ENCODE peak calls at places on chromosome 19, in nine cellular contexts. S is GM18507; D is HT-29; G is germinal center; P is mesothelial cell of epicardium; I is aorta; R is NCI-H1417; C is effector memory CD4-positive, alpha-beta T cell; F is activated T-cell treated with anti-CD3 and anti-CD28 coated beads for 1 hour. Z is an unnamed sample.

GRCh38 chr19:34351382-34351802 is 13.6 kb upstream of the GPI start:
- DNase-seq in P (no peak), G (no peak), R (no peak), F (no peak), D (peak), C (peak), I (no peak), S (no peak), Z (no peak)

GRCh38 chr19:46368116-46368515 is 21.2 kb downstream of the PPP5C start:
- DNase-seq in C (no peak), G (no peak), I (peak), F (no peak), S (no peak), R (peak), D (no peak), P (no peak), Z (no peak)

GRCh38 chr19:47024502-47024901 is 4.9 kb downstream of the NPAS1 start:
- DNase-seq in I (no peak), S (no peak), D (no peak), G (no peak), F (no peak), C (no peak), P (no peak), R (no peak), Z (no peak)

GRCh38 chr19:38394488-38394887 is 6.0 kb downstream of the SPRED3 start:
- DNase-seq in P (no peak), R (peak), I (no peak), D (no peak), F (peak), C (peak), S (no peak), G (peak), Z (no peak)

GRCh38 chr19:29660835-29661234 is 4.4 kb upstream of the PLEKHF1 start:
- DNase-seq in I (peak), P (no peak), C (no peak), G (no peak), S (no peak), F (no peak), D (no peak), R (no peak), Z (no peak)

GRCh38 chr19:18660051-18660910 is 23.2 kb upstream of the CRTC1 start:
- DNase-seq in G (no peak), I (peak), P (no peak), S (no peak), F (no peak), D (no peak), C (no peak), R (no peak), Z (no peak)

GRCh38 chr19:32223595-32224370 is 121.6 kb upstream of the ZNF507 start:
- DNase-seq in S (no peak), G (no peak), R (no peak), C (no peak), I (no peak), D (no peak), P (no peak), F (no peak), Z (no peak)

GRCh38 chr19:18939922-18940775 is 868 bp downstream of the HOMER3 start:
- DNase-seq in F (no peak), I (peak), C (no peak), P (no peak), D (no peak), G (no peak), R (no peak), S (no peak), Z (no peak)

GRCh38 chr19:45884682-45885555 is 1.0 kb downstream of the IRF2BP1 start:
- DNase-seq in R (no peak), G (no peak), F (no peak), D (no peak), I (no peak), P (no peak), C (no peak), S (no peak), Z (no peak)

GRCh38 chr19:14318873-14319272 is 62.4 kb upstream of the ADGRE5 start:
- DNase-seq in G (no peak), D (no peak), S (no peak), F (no peak), P (no peak), R (no peak), I (no peak), C (no peak), Z (peak)

GRCh38 chr19:8373867-8374813 is 10.2 kb downstream of the ANGPTL4 start:
- DNase-seq in G (no peak), R (no peak), D (no peak), S (no peak), P (no peak), F (no peak), C (no peak), I (no peak), Z (no peak)

GRCh38 chr19:14517840-14518505 is at the start of gene DNAJB1:
- DNase-seq in F (peak), I (peak), D (peak), S (peak), G (peak), R (peak), C (peak), P (peak), Z (peak)

GRCh38 chr19:29371766-29372415 is 153.9 kb upstream of the VSTM2B start:
- DNase-seq in R (no peak), D (no peak), G (no peak), C (no peak), I (no peak), S (no peak), F (no peak), P (no peak), Z (no peak)

GRCh38 chr19:14580623-14581237 is 2.2 kb upstream of the CLEC17A start:
- DNase-seq in D (no peak), F (no peak), R (no peak), I (no peak), P (no peak), G (peak), S (no peak), C (no peak), Z (no peak)

Z was measured in NCI-H1930.